ENCODE peak calls at places on chromosomes 16 and 17, in six cellular contexts. V is left lung; E is activated T-cell treated with anti-CD3 and anti-CD28 coated beads, Interleukin-2, amount 50 U/mL, for 72 hours; K is RWPE1; Y is lung microvascular endothelial cell; H is pons. F is an unnamed sample.

GRCh38 chr17:51666971-51667721 is 406.8 kb downstream of the UTP18 start:
- DNase-seq in H (no peak), K (no peak), V (no peak), Y (no peak), E (no peak), F (no peak)

GRCh38 chr17:3892095-3892998 is 506 bp downstream of the CAMKK1 start:
- DNase-seq in Y (peak; percentile 78), V (peak; percentile 92), E (peak; percentile 63), K (peak; percentile 31), H (peak; percentile 46), F (peak; percentile 87)

GRCh38 chr16:79834720-79835119 is 234.2 kb upstream of the MAF start:
- DNase-seq in E (no peak), H (no peak), V (no peak), Y (no peak), K (no peak), F (no peak)

GRCh38 chr16:49596699-49597291 is 223.2 kb downstream of the C16orf78 start:
- DNase-seq in K (no peak), Y (no peak), H (no peak), V (no peak), E (no peak), F (no peak)

GRCh38 chr16:1172651-1173050 is 19.7 kb downstream of the CACNA1H start:
- DNase-seq in Y (no peak), V (no peak), K (no peak), H (no peak), E (no peak), F (no peak)

GRCh38 chr16:85542548-85542927 is 70.6 kb upstream of the GSE1 start:
- DNase-seq in K (no peak), V (no peak), H (no peak), E (no peak), Y (no peak), F (no peak)

GRCh38 chr17:58535431-58535830 is 21.0 kb upstream of the MTMR4 start:
- DNase-seq in E (no peak), K (peak; percentile 36), Y (no peak), V (no peak), H (no peak), F (no peak)

GRCh38 chr16:30005341-30006094 is 5.3 kb downstream of the DOC2A start:
- DNase-seq in V (no peak), E (peak; percentile 41), H (no peak), K (peak; percentile 47), Y (peak; percentile 73), F (peak; percentile 34)

GRCh38 chr16:27177031-27177774 is 26.1 kb upstream of the KDM8 start:
- DNase-seq in Y (no peak), K (peak; percentile 65), H (no peak), V (no peak), E (peak; percentile 38), F (no peak)

GRCh38 chr16:27365142-27366089 is 36.6 kb upstream of the IL21R start:
- DNase-seq in H (no peak), E (no peak), K (peak; percentile 64), Y (no peak), V (no peak), F (no peak)

GRCh38 chr17:13244511-13244910 is 226.7 kb upstream of the ELAC2 start:
- DNase-seq in Y (no peak), E (no peak), K (no peak), H (no peak), V (no peak), F (no peak)

GRCh38 chr16:52825882-52826281 is 226.8 kb downstream of the CHD9NB start:
- DNase-seq in H (no peak), Y (no peak), V (no peak), E (no peak), K (no peak), F (no peak)

GRCh38 chr17:2690165-2691068 is 21.1 kb downstream of the CLUH start:
- DNase-seq in V (no peak), H (no peak), K (no peak), E (no peak), Y (no peak), F (no peak)

GRCh38 chr16:87540072-87540976 is 47.5 kb upstream of the ZCCHC14 start:
- DNase-seq in V (no peak), E (no peak), H (no peak), K (no peak), Y (no peak), F (peak; percentile 50)

GRCh38 chr16:19116711-19117449 is 3.1 kb downstream of the ITPRIPL2 start:
- DNase-seq in V (no peak), K (peak; percentile 46), H (no peak), Y (no peak), E (no peak), F (no peak)

GRCh38 chr16:12677472-12677871 is 126.2 kb downstream of the CPPED1 start:
- DNase-seq in Y (no peak), E (peak; percentile 3), H (no peak), K (no peak), V (no peak), F (no peak)

GRCh38 chr16:73056911-73057310 is 9.0 kb upstream of the ZFHX3 start:
- DNase-seq in H (no peak), Y (peak; percentile 56), V (no peak), E (no peak), K (no peak), F (no peak)

GRCh38 chr16:88787579-88788314 is 2.7 kb upstream of the PIEZO1 start:
- DNase-seq in H (no peak), K (no peak), V (no peak), E (no peak), Y (no peak), F (no peak)

GRCh38 chr16:85646976-85647375 is 33.9 kb downstream of the GSE1 start:
- DNase-seq in K (no peak), Y (no peak), E (no peak), H (no peak), V (no peak), F (no peak)

GRCh38 chr17:9309216-9309615 is 266.4 kb downstream of the STX8 start:
- DNase-seq in K (no peak), V (no peak), Y (no peak), H (no peak), E (no peak), F (no peak)

GRCh38 chr17:27995554-27995953 is 46.9 kb upstream of the NLK start:
- DNase-seq in V (no peak), H (no peak), E (no peak), Y (no peak), K (no peak), F (no peak)